ENCODE peak calls at places on chromosomes 1 and 21, in six cellular contexts. One of them, this sample, is unnamed.

GRCh38 chr1:154696001-154696400 is 88.0 kb upstream of the ADAR start:
- DNase-seq in erythroblast: no peak
- DNase-seq in kidney tubule cell: no peak
- DNase-seq in DMS53: no peak
- DNase-seq in lung: no peak
- DNase-seq in hypothalamus: no peak
- DNase-seq in this sample: no peak

GRCh38 chr1:15540201-15540600 is 13.6 kb downstream of the DNAJC16 start:
- DNase-seq in erythroblast: no peak
- DNase-seq in kidney tubule cell: no peak
- DNase-seq in DMS53: no peak
- DNase-seq in lung: no peak
- DNase-seq in hypothalamus: no peak
- DNase-seq in this sample: no peak

GRCh38 chr1:19007491-19008441 is 51.3 kb upstream of the IFFO2 start:
- DNase-seq in erythroblast: peak
- DNase-seq in kidney tubule cell: no peak
- DNase-seq in DMS53: no peak
- DNase-seq in lung: no peak
- DNase-seq in hypothalamus: no peak
- DNase-seq in this sample: no peak

GRCh38 chr1:199009447-199009846 is 370.6 kb downstream of the PTPRC start:
- DNase-seq in erythroblast: no peak
- DNase-seq in kidney tubule cell: no peak
- DNase-seq in DMS53: no peak
- DNase-seq in lung: no peak
- DNase-seq in hypothalamus: no peak
- DNase-seq in this sample: no peak

GRCh38 chr1:234778215-234779159 is 168.5 kb upstream of the IRF2BP2 start:
- DNase-seq in erythroblast: peak
- DNase-seq in kidney tubule cell: no peak
- DNase-seq in DMS53: no peak
- DNase-seq in lung: peak
- DNase-seq in hypothalamus: no peak
- DNase-seq in this sample: peak

GRCh38 chr1:53070621-53071020 is 8.6 kb downstream of the PODN start:
- DNase-seq in erythroblast: no peak
- DNase-seq in kidney tubule cell: no peak
- DNase-seq in DMS53: no peak
- DNase-seq in lung: no peak
- DNase-seq in hypothalamus: no peak
- DNase-seq in this sample: peak

GRCh38 chr1:201702936-201703335 is 126.0 kb upstream of the IPO9 start:
- DNase-seq in erythroblast: no peak
- DNase-seq in kidney tubule cell: peak
- DNase-seq in DMS53: peak
- DNase-seq in lung: no peak
- DNase-seq in hypothalamus: no peak
- DNase-seq in this sample: no peak

GRCh38 chr1:3884966-3885365 is 15.1 kb downstream of the C1orf174 start:
- DNase-seq in erythroblast: no peak
- DNase-seq in kidney tubule cell: no peak
- DNase-seq in DMS53: no peak
- DNase-seq in lung: no peak
- DNase-seq in hypothalamus: no peak
- DNase-seq in this sample: no peak

GRCh38 chr1:64550505-64550904 is 80.6 kb downstream of the CACHD1 start:
- DNase-seq in erythroblast: no peak
- DNase-seq in kidney tubule cell: no peak
- DNase-seq in DMS53: peak
- DNase-seq in lung: no peak
- DNase-seq in hypothalamus: no peak
- DNase-seq in this sample: no peak

GRCh38 chr1:20355828-20356735 is 65.4 kb downstream of the VWA5B1 start:
- DNase-seq in erythroblast: no peak
- DNase-seq in kidney tubule cell: peak
- DNase-seq in DMS53: no peak
- DNase-seq in lung: no peak
- DNase-seq in hypothalamus: no peak
- DNase-seq in this sample: peak

GRCh38 chr1:246789454-246790339 is 65.5 kb downstream of the SCCPDH start:
- DNase-seq in erythroblast: no peak
- DNase-seq in kidney tubule cell: no peak
- DNase-seq in DMS53: no peak
- DNase-seq in lung: no peak
- DNase-seq in hypothalamus: no peak
- DNase-seq in this sample: no peak

GRCh38 chr1:115976062-115976899 is at the start of gene SLC22A15:
- DNase-seq in erythroblast: peak
- DNase-seq in kidney tubule cell: peak
- DNase-seq in DMS53: peak
- DNase-seq in lung: peak
- DNase-seq in hypothalamus: peak
- DNase-seq in this sample: peak

GRCh38 chr1:30919025-30919881 is 10.7 kb upstream of the SDC3 start:
- DNase-seq in erythroblast: peak
- DNase-seq in kidney tubule cell: peak
- DNase-seq in DMS53: peak
- DNase-seq in lung: no peak
- DNase-seq in hypothalamus: no peak
- DNase-seq in this sample: peak

GRCh38 chr1:156809281-156809680 is 7.4 kb downstream of the SH2D2A start:
- DNase-seq in erythroblast: no peak
- DNase-seq in kidney tubule cell: no peak
- DNase-seq in DMS53: no peak
- DNase-seq in lung: no peak
- DNase-seq in hypothalamus: no peak
- DNase-seq in this sample: no peak

GRCh38 chr1:203088441-203088840 is 2.6 kb upstream of the MYOG start:
- DNase-seq in erythroblast: no peak
- DNase-seq in kidney tubule cell: no peak
- DNase-seq in DMS53: no peak
- DNase-seq in lung: no peak
- DNase-seq in hypothalamus: no peak
- DNase-seq in this sample: no peak

GRCh38 chr1:154689063-154689462 is 81.1 kb upstream of the ADAR start:
- DNase-seq in erythroblast: no peak
- DNase-seq in kidney tubule cell: peak
- DNase-seq in DMS53: peak
- DNase-seq in lung: no peak
- DNase-seq in hypothalamus: no peak
- DNase-seq in this sample: no peak

GRCh38 chr1:61741682-61742619 is at the start of gene PATJ:
- DNase-seq in erythroblast: no peak
- DNase-seq in kidney tubule cell: peak
- DNase-seq in DMS53: peak
- DNase-seq in lung: peak
- DNase-seq in hypothalamus: no peak
- DNase-seq in this sample: peak

GRCh38 chr1:24762133-24762676 is 17.0 kb downstream of the CLIC4 start:
- DNase-seq in erythroblast: no peak
- DNase-seq in kidney tubule cell: peak
- DNase-seq in DMS53: no peak
- DNase-seq in lung: no peak
- DNase-seq in hypothalamus: no peak
- DNase-seq in this sample: no peak

GRCh38 chr1:209266590-209267172 is 316.8 kb upstream of the CAMK1G start:
- DNase-seq in erythroblast: no peak
- DNase-seq in kidney tubule cell: no peak
- DNase-seq in DMS53: no peak
- DNase-seq in lung: no peak
- DNase-seq in hypothalamus: no peak
- DNase-seq in this sample: no peak

GRCh38 chr21:44603109-44603875 is 2.9 kb downstream of the KRTAP10-7 start:
- DNase-seq in erythroblast: no peak
- DNase-seq in kidney tubule cell: no peak
- DNase-seq in DMS53: no peak
- DNase-seq in lung: no peak
- DNase-seq in hypothalamus: no peak
- DNase-seq in this sample: no peak

GRCh38 chr1:21857142-21857839 is 45.2 kb downstream of the LDLRAD2 start:
- DNase-seq in erythroblast: no peak
- DNase-seq in kidney tubule cell: peak
- DNase-seq in DMS53: no peak
- DNase-seq in lung: no peak
- DNase-seq in hypothalamus: no peak
- DNase-seq in this sample: no peak

GRCh38 chr1:66300280-66300973 is 233.5 kb upstream of the SGIP1 start:
- DNase-seq in erythroblast: no peak
- DNase-seq in kidney tubule cell: no peak
- DNase-seq in DMS53: no peak
- DNase-seq in lung: no peak
- DNase-seq in hypothalamus: no peak
- DNase-seq in this sample: no peak

GRCh38 chr1:2241820-2242219 is 13.7 kb downstream of the SKI start:
- DNase-seq in erythroblast: no peak
- DNase-seq in kidney tubule cell: no peak
- DNase-seq in DMS53: no peak
- DNase-seq in lung: no peak
- DNase-seq in hypothalamus: no peak
- DNase-seq in this sample: no peak

GRCh38 chr1:37946703-37947360 is at the start of gene INPP5B:
- DNase-seq in erythroblast: peak
- DNase-seq in kidney tubule cell: peak
- DNase-seq in DMS53: peak
- DNase-seq in lung: peak
- DNase-seq in hypothalamus: peak
- DNase-seq in this sample: peak

GRCh38 chr1:153353226-153353947 is 4.3 kb upstream of the S100A9 start:
- DNase-seq in erythroblast: peak
- DNase-seq in kidney tubule cell: peak
- DNase-seq in DMS53: peak
- DNase-seq in lung: no peak
- DNase-seq in hypothalamus: no peak
- DNase-seq in this sample: no peak

GRCh38 chr1:229845410-229846138 is 219.5 kb downstream of the URB2 start:
- DNase-seq in erythroblast: no peak
- DNase-seq in kidney tubule cell: no peak
- DNase-seq in DMS53: no peak
- DNase-seq in lung: no peak
- DNase-seq in hypothalamus: no peak
- DNase-seq in this sample: no peak

GRCh38 chr1:112502827-112503226 is 5.9 kb upstream of the WNT2B start:
- DNase-seq in erythroblast: no peak
- DNase-seq in kidney tubule cell: no peak
- DNase-seq in DMS53: peak
- DNase-seq in lung: no peak
- DNase-seq in hypothalamus: no peak
- DNase-seq in this sample: peak

GRCh38 chr1:52706136-52706670 is 8.1 kb upstream of the COA7 start:
- DNase-seq in erythroblast: no peak
- DNase-seq in kidney tubule cell: no peak
- DNase-seq in DMS53: no peak
- DNase-seq in lung: no peak
- DNase-seq in hypothalamus: no peak
- DNase-seq in this sample: no peak